ENCODE peak calls at places on chromosomes 13 and 19, in ten cellular contexts. One of them, this sample, is unnamed.
A peak's percentile ranks its signal among the peaks of the same experiment; 100 is the strongest.

GRCh38 chr13:107553838-107554237 is 661.5 kb downstream of the LIG4 start:
- ATAC-seq in T-helper 17 cell: no peak
- ATAC-seq in naive thymus-derived CD8-positive, alpha-beta T cell: no peak
- ATAC-seq in mucosa of descending colon: no peak
- ATAC-seq in Right ventricle myocardium superior: no peak
- ATAC-seq in activated CD4-positive, CD25-positive, alpha-beta regulatory T cell treated with anti-CD3 and anti-CD28 coated beads, Interleukin-2, amount 50 U/mL, for 24 hours: no peak
- ATAC-seq in pancreas: no peak
- ATAC-seq in heart right ventricle: no peak
- ATAC-seq in IMR-90: peak; percentile 77
- ATAC-seq in CD8-positive, alpha-beta T cell: no peak
- ATAC-seq in this sample: peak; percentile 50

GRCh38 chr13:65940720-65941119 is 1289.4 kb downstream of the PCDH9 start:
- ATAC-seq in CD8-positive, alpha-beta T cell: no peak
- ATAC-seq in heart right ventricle: peak; percentile 82
- ATAC-seq in IMR-90: no peak
- ATAC-seq in naive thymus-derived CD8-positive, alpha-beta T cell: no peak
- ATAC-seq in pancreas: no peak
- ATAC-seq in T-helper 17 cell: no peak
- ATAC-seq in mucosa of descending colon: no peak
- ATAC-seq in Right ventricle myocardium superior: peak; percentile 85
- ATAC-seq in activated CD4-positive, CD25-positive, alpha-beta regulatory T cell treated with anti-CD3 and anti-CD28 coated beads, Interleukin-2, amount 50 U/mL, for 24 hours: no peak
- ATAC-seq in this sample: no peak

GRCh38 chr13:41678842-41679241 is 221.5 kb downstream of the RGCC start:
- ATAC-seq in naive thymus-derived CD8-positive, alpha-beta T cell: no peak
- ATAC-seq in heart right ventricle: no peak
- ATAC-seq in pancreas: no peak
- ATAC-seq in IMR-90: no peak
- ATAC-seq in mucosa of descending colon: no peak
- ATAC-seq in CD8-positive, alpha-beta T cell: no peak
- ATAC-seq in T-helper 17 cell: no peak
- ATAC-seq in activated CD4-positive, CD25-positive, alpha-beta regulatory T cell treated with anti-CD3 and anti-CD28 coated beads, Interleukin-2, amount 50 U/mL, for 24 hours: no peak
- ATAC-seq in Right ventricle myocardium superior: no peak
- ATAC-seq in this sample: no peak

GRCh38 chr13:114071441-114071840 is 61.0 kb downstream of the RASA3 start:
- ATAC-seq in IMR-90: no peak
- ATAC-seq in naive thymus-derived CD8-positive, alpha-beta T cell: no peak
- ATAC-seq in heart right ventricle: no peak
- ATAC-seq in Right ventricle myocardium superior: no peak
- ATAC-seq in T-helper 17 cell: no peak
- ATAC-seq in CD8-positive, alpha-beta T cell: no peak
- ATAC-seq in activated CD4-positive, CD25-positive, alpha-beta regulatory T cell treated with anti-CD3 and anti-CD28 coated beads, Interleukin-2, amount 50 U/mL, for 24 hours: no peak
- ATAC-seq in pancreas: no peak
- ATAC-seq in mucosa of descending colon: no peak
- ATAC-seq in this sample: no peak

GRCh38 chr13:30796833-30797601 is 61.7 kb downstream of the ALOX5AP start:
- ATAC-seq in activated CD4-positive, CD25-positive, alpha-beta regulatory T cell treated with anti-CD3 and anti-CD28 coated beads, Interleukin-2, amount 50 U/mL, for 24 hours: peak; percentile 74
- ATAC-seq in pancreas: peak; percentile 19
- ATAC-seq in T-helper 17 cell: no peak
- ATAC-seq in CD8-positive, alpha-beta T cell: no peak
- ATAC-seq in heart right ventricle: no peak
- ATAC-seq in mucosa of descending colon: peak; percentile 33
- ATAC-seq in naive thymus-derived CD8-positive, alpha-beta T cell: no peak
- ATAC-seq in IMR-90: no peak
- ATAC-seq in Right ventricle myocardium superior: no peak
- ATAC-seq in this sample: no peak

GRCh38 chr13:22883961-22884360 is 296.8 kb upstream of the SGCG start:
- ATAC-seq in T-helper 17 cell: no peak
- ATAC-seq in pancreas: no peak
- ATAC-seq in activated CD4-positive, CD25-positive, alpha-beta regulatory T cell treated with anti-CD3 and anti-CD28 coated beads, Interleukin-2, amount 50 U/mL, for 24 hours: no peak
- ATAC-seq in naive thymus-derived CD8-positive, alpha-beta T cell: no peak
- ATAC-seq in mucosa of descending colon: no peak
- ATAC-seq in CD8-positive, alpha-beta T cell: no peak
- ATAC-seq in Right ventricle myocardium superior: no peak
- ATAC-seq in heart right ventricle: no peak
- ATAC-seq in IMR-90: no peak
- ATAC-seq in this sample: no peak

GRCh38 chr13:98260357-98261164 is 83.5 kb upstream of the RNF113B start:
- ATAC-seq in mucosa of descending colon: peak; percentile 8
- ATAC-seq in naive thymus-derived CD8-positive, alpha-beta T cell: no peak
- ATAC-seq in IMR-90: peak; percentile 9
- ATAC-seq in Right ventricle myocardium superior: no peak
- ATAC-seq in CD8-positive, alpha-beta T cell: no peak
- ATAC-seq in activated CD4-positive, CD25-positive, alpha-beta regulatory T cell treated with anti-CD3 and anti-CD28 coated beads, Interleukin-2, amount 50 U/mL, for 24 hours: no peak
- ATAC-seq in T-helper 17 cell: no peak
- ATAC-seq in pancreas: no peak
- ATAC-seq in heart right ventricle: peak; percentile 31
- ATAC-seq in this sample: peak; percentile 41

GRCh38 chr13:106524108-106524507 is 11.4 kb downstream of the EFNB2 start:
- ATAC-seq in pancreas: no peak
- ATAC-seq in naive thymus-derived CD8-positive, alpha-beta T cell: no peak
- ATAC-seq in heart right ventricle: no peak
- ATAC-seq in IMR-90: no peak
- ATAC-seq in CD8-positive, alpha-beta T cell: no peak
- ATAC-seq in mucosa of descending colon: no peak
- ATAC-seq in activated CD4-positive, CD25-positive, alpha-beta regulatory T cell treated with anti-CD3 and anti-CD28 coated beads, Interleukin-2, amount 50 U/mL, for 24 hours: no peak
- ATAC-seq in T-helper 17 cell: no peak
- ATAC-seq in Right ventricle myocardium superior: no peak
- ATAC-seq in this sample: no peak

GRCh38 chr19:12648088-12648487 is 18.5 kb downstream of the MAN2B1 start:
- ATAC-seq in activated CD4-positive, CD25-positive, alpha-beta regulatory T cell treated with anti-CD3 and anti-CD28 coated beads, Interleukin-2, amount 50 U/mL, for 24 hours: no peak
- ATAC-seq in pancreas: peak; percentile 71
- ATAC-seq in T-helper 17 cell: no peak
- ATAC-seq in heart right ventricle: peak; percentile 56
- ATAC-seq in CD8-positive, alpha-beta T cell: no peak
- ATAC-seq in naive thymus-derived CD8-positive, alpha-beta T cell: no peak
- ATAC-seq in Right ventricle myocardium superior: peak; percentile 42
- ATAC-seq in IMR-90: peak; percentile 37
- ATAC-seq in mucosa of descending colon: peak; percentile 42
- ATAC-seq in this sample: peak; percentile 75

This sample was measured in SK-N-SH treated with all-trans-retinoic acid at 6 μM for 48 hours.